ENCODE peak calls at places on chromosome 10, in six cellular contexts. One of them, this sample, is unnamed. For H3K27me3 and H3K36me3, the result is how much of the 10 kb centered on the place peaks cover.

GRCh38 chr10:79178614-79179403 is 110.0 kb downstream of the ZMIZ1 start:
- DNase-seq in psoas muscle: no peak
- DNase-seq in osteoblast: peak
- DNase-seq in ovary: peak
- DNase-seq in CD4-positive, alpha-beta memory T cell: no peak
- DNase-seq in kidney epithelial cell: peak
- DNase-seq in this sample: peak

GRCh38 chr10:131946321-131946751 is 35.4 kb downstream of the BNIP3 start:
- DNase-seq in CD4-positive, alpha-beta memory T cell: no peak
- DNase-seq in psoas muscle: no peak
- DNase-seq in kidney epithelial cell: peak
- DNase-seq in osteoblast: peak
- DNase-seq in ovary: no peak
- DNase-seq in this sample: no peak

GRCh38 chr10:62491597-62491996 is 117.4 kb downstream of the ZNF365 start:
- DNase-seq in osteoblast: no peak
- DNase-seq in psoas muscle: no peak
- DNase-seq in kidney epithelial cell: no peak
- DNase-seq in ovary: no peak
- DNase-seq in CD4-positive, alpha-beta memory T cell: no peak
- DNase-seq in this sample: no peak

GRCh38 chr10:121526801-121527221 is 71.4 kb downstream of the FGFR2 start:
- DNase-seq in ovary: no peak
- DNase-seq in kidney epithelial cell: no peak
- DNase-seq in osteoblast: no peak
- DNase-seq in psoas muscle: no peak
- DNase-seq in CD4-positive, alpha-beta memory T cell: no peak
- DNase-seq in this sample: no peak

GRCh38 chr10:112039823-112040222 is 143.7 kb downstream of the GPAM start:
- DNase-seq in ovary: no peak
- DNase-seq in psoas muscle: no peak
- DNase-seq in kidney epithelial cell: no peak
- DNase-seq in osteoblast: no peak
- DNase-seq in CD4-positive, alpha-beta memory T cell: no peak
- DNase-seq in this sample: no peak

GRCh38 chr10:129258570-129258969 is 208.5 kb upstream of the MGMT start:
- DNase-seq in osteoblast: no peak
- DNase-seq in CD4-positive, alpha-beta memory T cell: no peak
- DNase-seq in ovary: no peak
- DNase-seq in kidney epithelial cell: no peak
- DNase-seq in psoas muscle: no peak
- DNase-seq in this sample: no peak

GRCh38 chr10:15484128-15484527 is 113.0 kb upstream of the FAM171A1 start:
- DNase-seq in ovary: no peak
- DNase-seq in psoas muscle: no peak
- DNase-seq in osteoblast: no peak
- DNase-seq in CD4-positive, alpha-beta memory T cell: no peak
- DNase-seq in kidney epithelial cell: no peak
- DNase-seq in this sample: no peak

GRCh38 chr10:121244791-121245190 is 353.5 kb downstream of the FGFR2 start:
- DNase-seq in CD4-positive, alpha-beta memory T cell: no peak
- DNase-seq in psoas muscle: no peak
- DNase-seq in ovary: no peak
- DNase-seq in kidney epithelial cell: peak
- DNase-seq in osteoblast: no peak
- DNase-seq in this sample: no peak

GRCh38 chr10:113019692-113020424 is 69.8 kb downstream of the TCF7L2 start:
- DNase-seq in CD4-positive, alpha-beta memory T cell: no peak
- DNase-seq in kidney epithelial cell: no peak
- DNase-seq in osteoblast: no peak
- DNase-seq in ovary: no peak
- DNase-seq in psoas muscle: no peak
- DNase-seq in this sample: peak

GRCh38 chr10:132934953-132935352 is 7.4 kb downstream of the CFAP46 start:
- DNase-seq in kidney epithelial cell: no peak
- DNase-seq in CD4-positive, alpha-beta memory T cell: no peak
- DNase-seq in ovary: peak
- DNase-seq in psoas muscle: no peak
- DNase-seq in osteoblast: peak
- DNase-seq in this sample: no peak

GRCh38 chr10:33859319-33860022 is 525.0 kb upstream of the NRP1 start:
- DNase-seq in CD4-positive, alpha-beta memory T cell: no peak
- DNase-seq in kidney epithelial cell: no peak
- DNase-seq in ovary: no peak
- DNase-seq in osteoblast: no peak
- DNase-seq in psoas muscle: no peak
- DNase-seq in this sample: no peak

GRCh38 chr10:24575462-24576002 is 148.2 kb downstream of the ARHGAP21 start:
- DNase-seq in kidney epithelial cell: no peak
- DNase-seq in CD4-positive, alpha-beta memory T cell: no peak
- DNase-seq in psoas muscle: no peak
- DNase-seq in ovary: no peak
- DNase-seq in osteoblast: no peak
- DNase-seq in this sample: no peak

GRCh38 chr10:70985824-70986336 is 97.5 kb upstream of the PCBD1 start:
- DNase-seq in ovary: no peak
- DNase-seq in osteoblast: no peak
- DNase-seq in CD4-positive, alpha-beta memory T cell: no peak
- DNase-seq in psoas muscle: no peak
- DNase-seq in kidney epithelial cell: no peak
- DNase-seq in this sample: no peak

GRCh38 chr10:78408671-78409472 is 375.2 kb downstream of the RPS24 start:
- DNase-seq in CD4-positive, alpha-beta memory T cell: no peak
- DNase-seq in ovary: peak
- DNase-seq in psoas muscle: peak
- DNase-seq in osteoblast: no peak
- DNase-seq in kidney epithelial cell: no peak
- DNase-seq in this sample: peak

GRCh38 chr10:79159141-79159619 is 90.4 kb downstream of the ZMIZ1 start:
- DNase-seq in CD4-positive, alpha-beta memory T cell: no peak
- DNase-seq in psoas muscle: peak
- DNase-seq in ovary: no peak
- DNase-seq in osteoblast: peak
- DNase-seq in kidney epithelial cell: no peak
- DNase-seq in this sample: no peak

GRCh38 chr10:983951-984705 is 4.1 kb upstream of the GTPBP4 start:
- DNase-seq in kidney epithelial cell: no peak
- DNase-seq in CD4-positive, alpha-beta memory T cell: no peak
- DNase-seq in ovary: no peak
- DNase-seq in psoas muscle: no peak
- DNase-seq in osteoblast: no peak
- DNase-seq in this sample: no peak

GRCh38 chr10:81874878-81875679 is at the start of gene NRG3:
- DNase-seq in CD4-positive, alpha-beta memory T cell: no peak
- DNase-seq in kidney epithelial cell: no peak
- DNase-seq in ovary: no peak
- DNase-seq in psoas muscle: no peak
- DNase-seq in osteoblast: peak
- DNase-seq in this sample: peak

GRCh38 chr10:13809447-13809846 is 222.7 kb downstream of the PRPF18 start:
- DNase-seq in CD4-positive, alpha-beta memory T cell: no peak
- DNase-seq in psoas muscle: no peak
- DNase-seq in kidney epithelial cell: no peak
- DNase-seq in osteoblast: no peak
- DNase-seq in ovary: no peak
- DNase-seq in this sample: peak

GRCh38 chr10:118868618-118869017 is 113.8 kb upstream of the CACUL1 start:
- DNase-seq in ovary: no peak
- DNase-seq in psoas muscle: no peak
- DNase-seq in osteoblast: no peak
- DNase-seq in CD4-positive, alpha-beta memory T cell: no peak
- DNase-seq in kidney epithelial cell: peak
- DNase-seq in this sample: no peak

GRCh38 chr10:130076681-130077080 is 33.9 kb downstream of the C10orf143 start:
- DNase-seq in CD4-positive, alpha-beta memory T cell: no peak
- DNase-seq in ovary: no peak
- DNase-seq in psoas muscle: no peak
- DNase-seq in osteoblast: no peak
- DNase-seq in kidney epithelial cell: no peak
- DNase-seq in this sample: no peak

GRCh38 chr10:65719790-65720189 is 1206.0 kb upstream of the LRRTM3 start:
- DNase-seq in CD4-positive, alpha-beta memory T cell: no peak
- DNase-seq in kidney epithelial cell: no peak
- DNase-seq in psoas muscle: no peak
- DNase-seq in ovary: no peak
- DNase-seq in osteoblast: no peak
- DNase-seq in this sample: no peak

GRCh38 chr10:13003781-13004180 is 2.3 kb upstream of the CCDC3 start:
- DNase-seq in ovary: no peak
- DNase-seq in osteoblast: no peak
- DNase-seq in kidney epithelial cell: no peak
- DNase-seq in CD4-positive, alpha-beta memory T cell: no peak
- DNase-seq in psoas muscle: no peak
- DNase-seq in this sample: no peak

GRCh38 chr10:30606313-30606712 is 23.2 kb downstream of the LYZL2 start:
- DNase-seq in psoas muscle: no peak
- DNase-seq in kidney epithelial cell: no peak
- DNase-seq in CD4-positive, alpha-beta memory T cell: no peak
- DNase-seq in ovary: no peak
- DNase-seq in osteoblast: no peak
- DNase-seq in this sample: no peak

GRCh38 chr10:110822708-110823291 is 48.9 kb upstream of the PDCD4 start:
- DNase-seq in ovary: no peak
- DNase-seq in osteoblast: no peak
- DNase-seq in kidney epithelial cell: no peak
- DNase-seq in CD4-positive, alpha-beta memory T cell: no peak
- DNase-seq in psoas muscle: no peak
- DNase-seq in this sample: peak

GRCh38 chr10:29619273-29619672 is 15.5 kb downstream of the SVIL start:
- DNase-seq in osteoblast: peak
- DNase-seq in ovary: no peak
- DNase-seq in psoas muscle: no peak
- DNase-seq in CD4-positive, alpha-beta memory T cell: no peak
- DNase-seq in kidney epithelial cell: no peak
- DNase-seq in this sample: no peak

GRCh38 chr10:32377458-32378370 is 30.8 kb upstream of the EPC1 start:
- DNase-seq in kidney epithelial cell: no peak
- DNase-seq in psoas muscle: no peak
- DNase-seq in osteoblast: no peak
- DNase-seq in CD4-positive, alpha-beta memory T cell: peak
- DNase-seq in ovary: no peak
- DNase-seq in this sample: no peak

GRCh38 chr10:14660872-14661271 is 113.8 kb downstream of the FAM107B start:
- DNase-seq in CD4-positive, alpha-beta memory T cell: no peak
- DNase-seq in kidney epithelial cell: no peak
- DNase-seq in psoas muscle: no peak
- DNase-seq in osteoblast: no peak
- DNase-seq in ovary: no peak
- DNase-seq in this sample: no peak

GRCh38 chr10:42962902-42963231 is 114.0 kb upstream of the RET start:
- DNase-seq in ovary: peak
- DNase-seq in osteoblast: peak
- DNase-seq in psoas muscle: no peak
- DNase-seq in kidney epithelial cell: no peak
- DNase-seq in CD4-positive, alpha-beta memory T cell: no peak
- DNase-seq in this sample: no peak

GRCh38 chr10:61452655-61453641 is at the start of gene TMEM26:
- DNase-seq in CD4-positive, alpha-beta memory T cell: no peak
- DNase-seq in kidney epithelial cell: no peak
- DNase-seq in psoas muscle: peak
- DNase-seq in osteoblast: peak
- DNase-seq in ovary: peak
- DNase-seq in this sample: peak
- H3K4me3 ChIP-seq in CD4-positive, alpha-beta memory T cell: no peak
- H3K4me3 ChIP-seq in kidney epithelial cell: peak
- H3K4me3 ChIP-seq in psoas muscle: peak
- H3K4me3 ChIP-seq in osteoblast: peak
- H3K4me3 ChIP-seq in ovary: peak
- H3K4me3 ChIP-seq in this sample: peak

GRCh38 chr10:49615213-49615612 is 1.4 kb downstream of the CHAT start:
- DNase-seq in kidney epithelial cell: no peak
- DNase-seq in psoas muscle: no peak
- DNase-seq in osteoblast: peak
- DNase-seq in ovary: no peak
- DNase-seq in CD4-positive, alpha-beta memory T cell: no peak
- DNase-seq in this sample: no peak
- H3K27me3 ChIP-seq in kidney epithelial cell: half or more
- H3K27me3 ChIP-seq in psoas muscle: half or more
- H3K27me3 ChIP-seq in osteoblast: half or more
- H3K27me3 ChIP-seq in ovary: under half
- H3K27me3 ChIP-seq in CD4-positive, alpha-beta memory T cell: under half
- H3K27me3 ChIP-seq in this sample: half or more

GRCh38 chr10:44697096-44697495 is 214.0 kb upstream of the TMEM72 start:
- DNase-seq in osteoblast: no peak
- DNase-seq in kidney epithelial cell: no peak
- DNase-seq in ovary: no peak
- DNase-seq in CD4-positive, alpha-beta memory T cell: no peak
- DNase-seq in psoas muscle: no peak
- DNase-seq in this sample: no peak
- H3K36me3 ChIP-seq in osteoblast: under half
- H3K36me3 ChIP-seq in kidney epithelial cell: under half
- H3K36me3 ChIP-seq in ovary: under half
- H3K36me3 ChIP-seq in CD4-positive, alpha-beta memory T cell: under half
- H3K36me3 ChIP-seq in psoas muscle: under half
- H3K36me3 ChIP-seq in this sample: under half

GRCh38 chr10:97274828-97275227 is 17.6 kb downstream of the ARHGAP19 start:
- DNase-seq in osteoblast: no peak
- DNase-seq in ovary: no peak
- DNase-seq in psoas muscle: no peak
- DNase-seq in CD4-positive, alpha-beta memory T cell: no peak
- DNase-seq in kidney epithelial cell: no peak
- DNase-seq in this sample: no peak
- H3K4me3 ChIP-seq in osteoblast: no peak
- H3K4me3 ChIP-seq in ovary: no peak
- H3K4me3 ChIP-seq in psoas muscle: no peak
- H3K4me3 ChIP-seq in CD4-positive, alpha-beta memory T cell: no peak
- H3K4me3 ChIP-seq in kidney epithelial cell: no peak
- H3K4me3 ChIP-seq in this sample: no peak

This sample was measured in H7.